ENCODE peak calls at places on chromosome 9, in nine cellular contexts. D is HS-5; O is HCT116; X is fibroblast of the conjunctiva; T is central memory CD8-positive, alpha-beta T cell; J is central memory CD4-positive, alpha-beta T cell; E is Caco-2; I is Right ventricle myocardium inferior; B is erythroblast. M is an unnamed sample.

GRCh38 chr9:137366445-137366810 is 56.5 kb downstream of the EXD3 start:
- DNase-seq in O (no peak), X (no peak), D (no peak), I (no peak), T (no peak), J (no peak), B (no peak), E (peak), M (peak)

GRCh38 chr9:115058684-115059315 is 59.2 kb downstream of the TNC start:
- DNase-seq in T (no peak), X (peak), O (no peak), I (no peak), E (no peak), B (no peak), J (no peak), D (peak), M (peak)

GRCh38 chr9:120579139-120579749 is 723 bp downstream of the CDK5RAP2 start:
- DNase-seq in E (no peak), I (no peak), X (no peak), D (no peak), B (peak), J (no peak), T (no peak), O (no peak), M (no peak)

GRCh38 chr9:18910435-18910834 is 122.6 kb downstream of the SAXO1 start:
- DNase-seq in T (no peak), D (no peak), O (no peak), I (no peak), J (no peak), B (no peak), X (no peak), E (no peak), M (no peak)

GRCh38 chr9:109989296-109989695 is 209.3 kb downstream of the PALM2AKAP2 start:
- DNase-seq in J (no peak), I (no peak), O (no peak), T (no peak), X (no peak), B (no peak), E (no peak), D (no peak), M (no peak)

GRCh38 chr9:35728041-35728971 is 3.7 kb downstream of the TLN1 start:
- DNase-seq in O (no peak), I (peak), J (peak), T (no peak), E (peak), D (peak), B (peak), X (peak), M (peak)

GRCh38 chr9:88852794-88853193 is 138.5 kb upstream of the S1PR3 start:
- DNase-seq in I (no peak), D (peak), J (no peak), O (peak), B (no peak), E (no peak), X (peak), T (no peak), M (no peak)

GRCh38 chr9:32550046-32550608 is 2.0 kb upstream of the SMIM27 start:
- DNase-seq in T (no peak), I (no peak), J (no peak), B (peak), E (no peak), O (no peak), X (no peak), D (no peak), M (no peak)

GRCh38 chr9:123591283-123591682 is 235.3 kb downstream of the CRB2 start:
- DNase-seq in X (no peak), E (no peak), J (no peak), I (no peak), B (no peak), D (no peak), O (no peak), T (no peak), M (no peak)

GRCh38 chr9:1171541-1171940 is 121.4 kb downstream of the DMRT2 start:
- DNase-seq in D (no peak), I (no peak), B (no peak), E (no peak), X (no peak), O (no peak), T (no peak), J (no peak), M (no peak)

GRCh38 chr9:6098431-6098830 is 83.0 kb upstream of the RANBP6 start:
- DNase-seq in B (no peak), J (no peak), I (no peak), E (no peak), X (no peak), T (no peak), O (no peak), D (peak), M (no peak)

GRCh38 chr9:37902804-37903580 is 935 bp downstream of the SLC25A51 start:
- DNase-seq in O (no peak), D (no peak), B (peak), X (no peak), J (peak), E (no peak), I (no peak), T (no peak), M (no peak)

GRCh38 chr9:79817469-79818004 is 245.8 kb downstream of the TLE4 start:
- DNase-seq in B (no peak), E (no peak), T (no peak), O (no peak), J (no peak), I (peak), D (no peak), X (no peak), M (no peak)

GRCh38 chr9:127904888-127905728 is 5.7 kb upstream of the ST6GALNAC6 start:
- DNase-seq in O (no peak), X (no peak), E (no peak), T (peak), B (no peak), D (no peak), J (peak), I (peak), M (no peak)

GRCh38 chr9:91758491-91758981 is 191.5 kb downstream of the ROR2 start:
- DNase-seq in T (no peak), E (peak), I (no peak), J (peak), X (no peak), D (no peak), B (peak), O (peak), M (no peak)